ENCODE peak calls at places on chromosomes 3 and 15, in four cellular contexts. C is lower leg skin, H is sigmoid colon, E is HCT116. M is an unnamed sample.

GRCh38 chr3:170010498-170010897 is 27.3 kb upstream of the GPR160 start:
- DNase-seq in C (no peak), E (no peak), H (no peak), M (no peak)

GRCh38 chr3:98583766-98584165 is 9.6 kb downstream of the CPOX start:
- DNase-seq in C (no peak), H (no peak), E (no peak), M (no peak)

GRCh38 chr15:63601026-63601726 is 4.0 kb downstream of the FBXL22 start:
- DNase-seq in E (no peak), C (no peak), H (peak; percentile 71), M (peak; percentile 54)

GRCh38 chr3:154886437-154886836 is 193.7 kb upstream of the MME start:
- DNase-seq in C (no peak), E (no peak), H (no peak), M (no peak)

GRCh38 chr3:123093696-123094095 is 26.9 kb downstream of the PDIA5 start:
- DNase-seq in H (no peak), C (no peak), E (no peak), M (no peak)

GRCh38 chr15:69482686-69483256 is 30.2 kb downstream of the RPLP1 start:
- DNase-seq in H (no peak), E (no peak), C (no peak), M (no peak)

GRCh38 chr15:20346082-20346805 is 195.4 kb downstream of the GOLGA6L6 start:
- DNase-seq in H (peak; percentile 65), C (no peak), E (no peak), M (peak; percentile 23)

GRCh38 chr15:78353093-78353492 is 12.9 kb downstream of the CRABP1 start:
- DNase-seq in E (peak; percentile 32), C (no peak), H (no peak), M (no peak)

GRCh38 chr3:49900491-49901153 is 3.1 kb downstream of the MST1R start:
- DNase-seq in H (no peak), C (peak; percentile 63), E (peak; percentile 92), M (peak; percentile 85)

GRCh38 chr15:91329914-91330313 is 229.9 kb downstream of the SV2B start:
- DNase-seq in C (no peak), E (no peak), H (no peak), M (no peak)

GRCh38 chr3:127790580-127791183 is 31.6 kb downstream of the MGLL start:
- DNase-seq in H (peak; percentile 60), E (no peak), C (no peak), M (no peak)

GRCh38 chr3:66785191-66785909 is 212.8 kb upstream of the KBTBD8 start:
- DNase-seq in E (no peak), C (peak; percentile 36), H (no peak), M (no peak)

GRCh38 chr3:156770699-156771414 is 55.3 kb upstream of the LEKR1 start:
- DNase-seq in C (no peak), H (no peak), E (no peak), M (no peak)

GRCh38 chr3:126938520-126939346 is 44.2 kb upstream of the PLXNA1 start:
- DNase-seq in H (peak; percentile 46), E (no peak), C (no peak), M (no peak)

GRCh38 chr3:134029256-134029733 is 430 bp downstream of the SLCO2A1 start:
- DNase-seq in E (no peak), C (peak; percentile 13), H (no peak), M (no peak)

GRCh38 chr3:143122608-143123352 is 3.2 kb downstream of the CHST2 start:
- DNase-seq in E (no peak), C (no peak), H (no peak), M (no peak)

GRCh38 chr3:39203862-39204261 is 11.5 kb upstream of the XIRP1 start:
- DNase-seq in E (no peak), C (no peak), H (no peak), M (no peak)

GRCh38 chr15:40594429-40594836 is 384 bp downstream of the KNL1 start:
- DNase-seq in E (peak; percentile 26), H (peak; percentile 67), C (no peak), M (peak; percentile 60)

GRCh38 chr15:62241135-62241770 is 76.2 kb upstream of the C2CD4B start:
- DNase-seq in H (no peak), E (peak; percentile 36), C (no peak), M (no peak)

GRCh38 chr3:125039041-125039896 is 16.5 kb downstream of the HEG1 start:
- DNase-seq in E (no peak), H (no peak), C (no peak), M (no peak)

GRCh38 chr3:171862993-171863521 is 19.9 kb downstream of the TMEM212 start:
- DNase-seq in H (no peak), E (no peak), C (no peak), M (no peak)

GRCh38 chr15:68518046-68518445 is 60.7 kb upstream of the CORO2B start:
- DNase-seq in C (peak; percentile 7), E (no peak), H (no peak), M (no peak)

GRCh38 chr15:101445562-101446526 is 43.7 kb downstream of the PCSK6 start:
- DNase-seq in H (peak; percentile 71), C (no peak), E (no peak), M (no peak)

GRCh38 chr15:101448336-101448735 is 41.2 kb downstream of the PCSK6 start:
- DNase-seq in C (no peak), E (no peak), H (no peak), M (no peak)

GRCh38 chr15:101447561-101448071 is 41.9 kb downstream of the PCSK6 start:
- DNase-seq in H (no peak), E (no peak), C (no peak), M (no peak)

GRCh38 chr15:101446527-101447167 is 42.9 kb downstream of the PCSK6 start:
- DNase-seq in C (no peak), H (peak; percentile 57), E (no peak), M (no peak)

GRCh38 chr15:101447168-101447533 is 42.4 kb downstream of the PCSK6 start:
- DNase-seq in H (peak; percentile 55), E (no peak), C (no peak), M (no peak)
- TF ChIP-seq POLR2A in H (no peak), E (no peak), C (no peak), M (no peak)

GRCh38 chr3:57959407-57960173 is 48.6 kb upstream of the FLNB start:
- DNase-seq in C (peak; percentile 68), E (no peak), H (no peak), M (no peak)
- H3K4me3 ChIP-seq in C (no peak overlapping the region), E (no peak overlapping the region), H (no peak overlapping the region), M (no peak overlapping the region)

DNA sequence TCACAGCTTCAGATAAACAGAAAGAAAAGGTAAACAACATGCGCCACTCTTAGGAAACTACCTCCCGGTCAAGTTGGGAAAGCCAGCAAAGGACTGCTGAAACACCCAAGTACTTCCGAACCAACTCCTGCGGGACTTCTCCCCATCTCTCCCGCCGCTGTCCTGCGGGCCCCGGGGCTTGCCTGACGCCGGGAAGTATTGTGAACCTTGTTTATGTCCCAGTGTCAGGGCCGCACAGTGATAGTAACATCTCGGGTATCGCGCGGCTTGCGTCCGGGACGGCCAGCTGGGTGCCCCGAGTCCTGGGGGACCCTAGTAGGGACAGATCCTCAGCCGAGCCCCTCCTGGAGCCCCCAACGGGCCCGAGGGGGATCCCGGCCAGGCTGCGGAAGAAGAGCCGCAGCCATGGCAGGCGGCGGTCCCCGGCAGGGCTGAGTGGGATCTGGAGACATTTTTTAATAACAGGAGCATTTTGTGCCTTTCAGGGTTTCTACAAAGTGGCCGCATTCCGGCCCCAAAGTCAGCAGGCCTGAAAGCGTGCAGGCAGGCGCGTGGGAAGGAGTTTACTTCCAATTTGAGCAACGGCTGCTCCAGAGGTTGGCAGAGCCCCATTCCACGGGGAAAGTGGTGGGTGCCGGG is 718 bp downstream of the CLPX start:
- DNase-seq in E (no peak), H (peak; percentile 86), C (peak; percentile 69), M (peak; percentile 78)
- TF ChIP-seq POLR2A in E (no peak), H (no peak), C (no peak), M (peak; percentile 79)

GRCh38 chr15:89746386-89746974 is 4.6 kb downstream of the MESP1 start:
- DNase-seq in H (no peak), C (no peak), E (no peak), M (no peak)

GRCh38 chr15:89749951-89750559 is 994 bp downstream of the MESP1 start:
- DNase-seq in H (no peak), C (no peak), E (no peak), M (peak; percentile 60)

GRCh38 chr15:89749526-89749925 is 1.5 kb downstream of the MESP1 start:
- DNase-seq in H (no peak), C (no peak), E (no peak), M (no peak)

GRCh38 chr15:89749059-89749458 is 2.0 kb downstream of the MESP1 start:
- DNase-seq in E (no peak), H (peak; percentile 78), C (no peak), M (no peak)

DNA sequence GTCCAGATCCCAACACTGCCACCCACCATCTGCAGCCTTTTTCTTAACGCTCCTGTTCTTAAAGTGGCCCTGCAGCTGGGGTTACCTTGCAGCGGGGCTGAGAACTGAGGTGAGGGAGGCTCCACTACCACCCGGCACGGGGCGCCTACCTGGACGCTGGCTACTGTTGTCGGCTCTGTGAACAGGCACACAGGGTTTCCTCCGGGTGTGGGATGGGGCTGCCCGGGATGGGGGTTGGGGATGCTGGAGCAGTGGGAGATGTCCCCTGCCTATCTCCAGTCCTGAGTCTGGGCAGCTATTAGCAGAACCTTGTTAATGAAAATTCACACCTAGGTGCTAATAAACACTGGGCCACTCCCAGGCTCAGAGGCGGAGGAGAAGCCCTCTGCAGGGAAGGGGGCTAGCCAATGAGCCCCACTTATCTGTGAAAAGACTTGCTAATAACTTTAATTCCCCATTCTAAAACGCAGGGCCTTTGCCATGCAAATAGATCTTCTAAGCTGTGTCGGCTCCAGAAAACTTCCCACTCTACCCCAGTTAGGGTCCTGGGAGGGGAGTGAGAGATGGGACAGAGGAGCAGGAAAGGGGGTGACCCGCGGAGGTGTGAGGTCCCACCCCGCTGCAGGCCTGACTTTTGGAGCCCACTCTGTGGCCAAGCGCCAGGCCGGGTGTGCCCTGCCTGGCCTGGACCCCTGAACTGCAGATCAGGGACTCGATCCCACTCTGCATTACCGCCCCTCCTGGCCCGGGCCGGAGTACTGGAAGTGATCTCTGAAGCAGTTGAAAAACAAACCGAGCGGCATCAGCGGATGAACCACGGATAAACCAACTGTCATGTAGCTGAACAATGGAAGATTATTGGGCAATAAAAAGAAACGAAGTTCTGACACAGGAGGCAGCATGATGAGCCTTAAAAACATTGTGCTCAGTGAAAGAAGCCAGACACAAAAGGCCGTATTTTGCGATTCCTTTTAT is 3.1 kb downstream of the MESP1 start:
- DNase-seq in C (no peak), E (no peak), H (peak; percentile 77), M (no peak)
- H3K4me3 ChIP-seq in C (no peak overlapping the region), E (no peak overlapping the region), H (no peak overlapping the region), M (no peak overlapping the region)

M was measured in adrenal gland.